ENCODE peak calls at places on chromosomes 7 and 10, in four cellular contexts. B is naive B cell, Z is neural progenitor cell, X is fibroblast of mammary gland. E is an unnamed sample.

GRCh38 chr10:131900350-131901152 is at the start of gene PPP2R2D:
- DNase-seq in B (peak), Z (peak), X (peak), E (peak)

GRCh38 chr7:50436133-50436802 is 13.9 kb downstream of the FIGNL1 start:
- DNase-seq in B (no peak), Z (no peak), X (peak), E (peak)

GRCh38 chr10:80429521-80429966 is 21.2 kb downstream of the PRXL2A start:
- DNase-seq in B (no peak), Z (no peak), X (peak), E (no peak)

GRCh38 chr7:150404172-150404784 is 25.1 kb downstream of the ZNF775 start:
- DNase-seq in B (peak), Z (no peak), X (peak), E (no peak)

GRCh38 chr10:26571655-26572054 is 125.8 kb upstream of the PDSS1 start:
- DNase-seq in B (no peak), Z (no peak), X (peak), E (no peak)

GRCh38 chr10:112677689-112678088 is 230.7 kb downstream of the VTI1A start:
- DNase-seq in B (no peak), Z (no peak), X (no peak), E (peak)

GRCh38 chr7:143901360-143901709 is 641 bp downstream of the TCAF1 start:
- DNase-seq in B (no peak), Z (no peak), X (peak), E (peak)

GRCh38 chr10:32746869-32747268 is 211.2 kb downstream of the ITGB1 start:
- DNase-seq in B (no peak), Z (no peak), X (no peak), E (no peak)

GRCh38 chr10:114172776-114173555 is 1.0 kb downstream of the CCDC186 start:
- DNase-seq in B (no peak), Z (no peak), X (no peak), E (no peak)

GRCh38 chr10:110206988-110207804 is at the start of gene MXI1:
- DNase-seq in B (peak), Z (peak), X (peak), E (peak)

GRCh38 chr10:70355234-70356021 is 27.0 kb downstream of the LRRC20 start:
- DNase-seq in B (peak), Z (peak), X (no peak), E (peak)

E was measured in amniotic epithelial cell.